ENCODE peak calls at places on chromosomes 13 and 19, in ten cellular contexts. L is K562, H is thoracic aorta, M is uterus, I is cardiac muscle cell, U is neural progenitor cell, J is A549, A is caudate nucleus, X is GM23338, K is testis. E is an unnamed sample.
A peak's percentile ranks its signal among the peaks of the same experiment; 100 is the strongest.

GRCh38 chr13:109981000-109981399 is 194.6 kb upstream of the IRS2 start:
- DNase-seq in L (no peak), H (no peak), M (no peak), I (no peak), U (no peak), J (no peak), A (no peak), X (no peak), K (no peak), E (no peak)

GRCh38 chr13:30718661-30719520 is 16.5 kb upstream of the ALOX5AP start:
- DNase-seq in L (no peak), H (no peak), M (no peak), I (no peak), U (no peak), J (peak; percentile 45), A (no peak), X (no peak), K (no peak), E (peak; percentile 59)

GRCh38 chr19:16462757-16463250 is 9.0 kb downstream of the EPS15L1 start:
- DNase-seq in L (no peak), H (no peak), M (no peak), I (no peak), U (no peak), J (no peak), A (no peak), X (no peak), K (no peak), E (peak; percentile 49)

GRCh38 chr13:35927554-35927953 is 203.6 kb downstream of the DCLK1 start:
- DNase-seq in L (peak; percentile 6), H (peak; percentile 3), M (peak; percentile 45), I (no peak), U (no peak), J (peak; percentile 50), A (no peak), X (no peak), K (no peak), E (no peak)

GRCh38 chr13:26991508-26992181 is 180.0 kb downstream of the USP12 start:
- DNase-seq in L (no peak), H (no peak), M (no peak), I (no peak), U (no peak), J (peak; percentile 35), A (no peak), X (no peak), K (peak; percentile 75), E (no peak)

GRCh38 chr19:13997637-13997962 is 8.5 kb downstream of the RFX1 start:
- DNase-seq in L (no peak), H (no peak), M (no peak), I (no peak), U (no peak), J (no peak), A (no peak), X (no peak), K (no peak), E (no peak)

GRCh38 chr13:94416454-94417080 is 62.9 kb downstream of the DCT start:
- DNase-seq in L (peak; percentile 44), H (no peak), M (no peak), I (peak; percentile 82), U (peak; percentile 83), J (peak; percentile 32), A (no peak), X (peak; percentile 94), K (peak; percentile 23), E (no peak)

GRCh38 chr13:93614776-93615175 is 388.2 kb downstream of the GPC6 start:
- DNase-seq in L (no peak), H (no peak), M (no peak), I (no peak), U (no peak), J (no peak), A (no peak), X (no peak), K (no peak), E (no peak)

GRCh38 chr13:49218493-49219051 is 1.6 kb upstream of the MLNR start:
- DNase-seq in L (no peak), H (no peak), M (no peak), I (peak; percentile 18), U (peak; percentile 85), J (no peak), A (no peak), X (peak; percentile 63), K (no peak), E (no peak)

GRCh38 chr13:61453121-61453520 is 37.5 kb upstream of the PCDH20 start:
- DNase-seq in L (no peak), H (no peak), M (no peak), I (no peak), U (no peak), J (no peak), A (no peak), X (no peak), K (no peak), E (no peak)

GRCh38 chr13:38363219-38363618 is 13.6 kb downstream of the UFM1 start:
- DNase-seq in L (no peak), H (no peak), M (no peak), I (no peak), U (no peak), J (no peak), A (no peak), X (no peak), K (no peak), E (no peak)

GRCh38 chr13:38355595-38356120 is 6.0 kb downstream of the UFM1 start:
- DNase-seq in L (no peak), H (no peak), M (no peak), I (no peak), U (no peak), J (no peak), A (no peak), X (no peak), K (no peak), E (no peak)

GRCh38 chr13:38361551-38362262 is 12.1 kb downstream of the UFM1 start:
- DNase-seq in L (no peak), H (no peak), M (no peak), I (no peak), U (no peak), J (no peak), A (no peak), X (no peak), K (no peak), E (no peak)

GRCh38 chr13:38358703-38359102 is 9.1 kb downstream of the UFM1 start:
- DNase-seq in L (no peak), H (no peak), M (no peak), I (no peak), U (no peak), J (no peak), A (no peak), X (no peak), K (no peak), E (no peak)
- H3K27ac ChIP-seq in L (no peak overlapping the region), H (no peak overlapping the region), M (no peak overlapping the region), I (no peak overlapping the region), U (no peak overlapping the region), J (no peak overlapping the region), A (no peak overlapping the region), X (no peak overlapping the region), K (no peak overlapping the region), E (no peak overlapping the region)

DNA sequence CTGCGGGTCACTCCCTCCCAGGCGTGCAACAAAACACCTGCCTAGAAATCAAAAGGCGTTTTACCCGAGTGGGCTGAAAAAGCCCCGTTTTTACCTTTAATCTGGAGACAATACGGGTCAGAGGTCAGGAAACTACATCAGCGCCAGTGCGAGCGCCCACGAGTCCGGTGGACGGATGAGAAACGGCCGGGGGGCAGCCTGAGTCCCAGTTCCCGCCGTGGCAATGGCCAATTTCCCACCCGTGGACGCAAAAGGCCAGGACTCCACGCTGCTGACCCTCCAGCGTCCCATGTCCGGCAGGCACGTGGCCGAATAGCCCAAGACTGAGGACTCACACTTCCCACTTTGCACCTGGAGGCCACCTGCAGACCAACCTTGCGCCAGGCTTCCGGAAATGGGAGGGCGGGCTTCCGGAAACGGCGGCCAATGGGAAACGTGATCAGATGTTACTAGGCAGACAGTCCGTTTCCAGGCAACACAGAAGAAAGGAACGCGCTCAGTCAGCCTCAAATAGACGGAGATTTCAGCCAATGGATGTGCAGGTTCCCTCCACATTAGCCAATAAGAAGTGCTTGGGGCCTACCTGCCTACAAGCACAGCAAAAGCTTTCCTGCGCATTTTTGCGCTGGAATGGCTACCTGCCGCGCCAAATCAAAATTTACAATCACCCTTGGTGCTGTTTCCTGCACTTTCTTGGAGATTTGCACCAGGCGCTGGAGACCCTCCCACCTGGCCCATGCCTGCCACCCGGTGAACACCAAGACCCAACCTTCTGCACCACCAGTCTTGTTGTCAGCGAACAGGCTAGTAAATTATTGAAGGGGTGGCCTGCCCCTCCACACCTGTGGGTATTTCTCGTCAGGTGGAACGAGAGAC is 47.4 kb downstream of the ZFP14 start:
- DNase-seq in L (peak; percentile 18), H (peak; percentile 24), M (peak; percentile 81), I (peak; percentile 96), U (peak; percentile 97), J (peak; percentile 86), A (peak; percentile 74), X (peak; percentile 99), K (peak; percentile 98), E (peak; percentile 94)
- H3K27ac ChIP-seq in L (no peak overlapping the region), H (no peak overlapping the region), M (peak overlapping the region; percentile 19), I (no peak overlapping the region), U (no peak overlapping the region), J (no peak overlapping the region), A (no peak overlapping the region), X (peak overlapping the region; percentile 90), K (no peak overlapping the region), E (no peak overlapping the region)

GRCh38 chr19:47569331-47569730 is 3.6 kb downstream of the ZNF541 start:
- DNase-seq in L (no peak), H (no peak), M (no peak), I (no peak), U (no peak), J (no peak), A (no peak), X (no peak), K (no peak), E (no peak)

GRCh38 chr19:47560999-47561398 is 11.9 kb downstream of the ZNF541 start:
- DNase-seq in L (no peak), H (no peak), M (no peak), I (no peak), U (no peak), J (no peak), A (no peak), X (no peak), K (no peak), E (no peak)

GRCh38 chr19:47561440-47562045 is 11.4 kb downstream of the ZNF541 start:
- DNase-seq in L (no peak), H (no peak), M (no peak), I (no peak), U (no peak), J (peak; percentile 66), A (no peak), X (no peak), K (no peak), E (no peak)

DNA sequence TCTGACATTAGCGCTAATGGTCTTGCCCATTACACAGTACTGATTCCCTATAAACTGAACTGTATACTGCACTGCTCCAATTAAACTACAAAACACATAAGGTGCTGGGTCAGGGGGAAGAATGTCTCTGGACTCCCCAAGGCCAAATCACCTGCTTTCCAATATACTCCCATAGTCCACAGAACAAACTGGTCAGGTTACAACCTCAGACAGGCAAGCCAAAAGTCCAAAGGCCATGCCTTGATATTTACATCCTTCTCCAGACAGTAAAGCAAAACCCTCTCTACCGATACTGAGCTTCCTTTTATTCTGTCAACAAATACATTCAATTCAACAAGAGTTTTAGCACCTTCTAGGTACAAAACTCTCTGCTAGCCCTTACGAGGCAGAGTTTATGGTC is 8.9 kb downstream of the ZNF541 start:
- DNase-seq in L (no peak), H (no peak), M (no peak), I (no peak), U (no peak), J (no peak), A (no peak), X (no peak), K (no peak), E (no peak)
- H3K27ac ChIP-seq in L (no peak overlapping the region), H (no peak overlapping the region), M (no peak overlapping the region), I (no peak overlapping the region), U (no peak overlapping the region), J (no peak overlapping the region), A (no peak overlapping the region), X (no peak overlapping the region), K (no peak overlapping the region), E (no peak overlapping the region)

GRCh38 chr13:99968521-99969367 is 2.8 kb downstream of the ZIC5 start:
- DNase-seq in L (no peak), H (no peak), M (no peak), I (peak; percentile 62), U (peak; percentile 70), J (peak; percentile 66), A (no peak), X (peak; percentile 68), K (no peak), E (no peak)
- H3K27ac ChIP-seq in L (no peak overlapping the region), H (no peak overlapping the region), M (no peak overlapping the region), I (no peak overlapping the region), U (peak overlapping the region; percentile 90), J (peak overlapping the region; percentile 98), A (peak overlapping the region; percentile 64), X (no peak overlapping the region), K (peak overlapping the region; percentile 1), E (no peak overlapping the region)

E was measured in epithelial cell of prostate.